ENCODE peak calls at places on chromosome 11, in ten cellular contexts. One of them, this sample, is unnamed.

GRCh38 chr11:61793084-61793828 is 545 bp downstream of the FEN1 start:
- DNase-seq in esophagus muscularis mucosa: no peak
- DNase-seq in neural progenitor cell: peak
- DNase-seq in kidney: no peak
- DNase-seq in Panc1: no peak
- DNase-seq in fibroblast of lung: no peak
- DNase-seq in astrocyte of the cerebellum: no peak
- DNase-seq in A549: peak
- DNase-seq in CD4-positive, alpha-beta T cell: no peak
- DNase-seq in HL-60: no peak
- DNase-seq in this sample: no peak

GRCh38 chr11:106398396-106399074 is 321.1 kb downstream of the AASDHPPT start:
- DNase-seq in esophagus muscularis mucosa: no peak
- DNase-seq in A549: peak
- DNase-seq in Panc1: no peak
- DNase-seq in astrocyte of the cerebellum: no peak
- DNase-seq in fibroblast of lung: peak
- DNase-seq in HL-60: no peak
- DNase-seq in neural progenitor cell: no peak
- DNase-seq in kidney: no peak
- DNase-seq in CD4-positive, alpha-beta T cell: no peak
- DNase-seq in this sample: peak

GRCh38 chr11:45141631-45142030 is 4.8 kb upstream of the PRDM11 start:
- DNase-seq in kidney: no peak
- DNase-seq in A549: no peak
- DNase-seq in CD4-positive, alpha-beta T cell: no peak
- DNase-seq in neural progenitor cell: no peak
- DNase-seq in fibroblast of lung: no peak
- DNase-seq in esophagus muscularis mucosa: peak
- DNase-seq in astrocyte of the cerebellum: no peak
- DNase-seq in Panc1: no peak
- DNase-seq in HL-60: no peak
- DNase-seq in this sample: no peak

GRCh38 chr11:12001152-12001551 is 7.3 kb downstream of the DKK3 start:
- DNase-seq in fibroblast of lung: no peak
- DNase-seq in HL-60: no peak
- DNase-seq in neural progenitor cell: no peak
- DNase-seq in esophagus muscularis mucosa: no peak
- DNase-seq in Panc1: no peak
- DNase-seq in A549: no peak
- DNase-seq in CD4-positive, alpha-beta T cell: no peak
- DNase-seq in astrocyte of the cerebellum: no peak
- DNase-seq in kidney: no peak
- DNase-seq in this sample: no peak

GRCh38 chr11:71200172-71200716 is 52.1 kb downstream of the SHANK2 start:
- DNase-seq in fibroblast of lung: no peak
- DNase-seq in esophagus muscularis mucosa: no peak
- DNase-seq in astrocyte of the cerebellum: no peak
- DNase-seq in kidney: no peak
- DNase-seq in HL-60: no peak
- DNase-seq in CD4-positive, alpha-beta T cell: no peak
- DNase-seq in A549: no peak
- DNase-seq in Panc1: peak
- DNase-seq in neural progenitor cell: no peak
- DNase-seq in this sample: no peak

GRCh38 chr11:134034496-134035381 is 34.1 kb upstream of the JAM3 start:
- DNase-seq in Panc1: no peak
- DNase-seq in kidney: no peak
- DNase-seq in astrocyte of the cerebellum: no peak
- DNase-seq in HL-60: no peak
- DNase-seq in A549: no peak
- DNase-seq in fibroblast of lung: no peak
- DNase-seq in CD4-positive, alpha-beta T cell: no peak
- DNase-seq in esophagus muscularis mucosa: no peak
- DNase-seq in neural progenitor cell: no peak
- DNase-seq in this sample: peak

GRCh38 chr11:69700278-69701140 is 3.3 kb downstream of the FGF19 start:
- DNase-seq in A549: peak
- DNase-seq in HL-60: no peak
- DNase-seq in astrocyte of the cerebellum: peak
- DNase-seq in kidney: peak
- DNase-seq in Panc1: no peak
- DNase-seq in neural progenitor cell: peak
- DNase-seq in CD4-positive, alpha-beta T cell: no peak
- DNase-seq in esophagus muscularis mucosa: no peak
- DNase-seq in fibroblast of lung: peak
- DNase-seq in this sample: peak

GRCh38 chr11:65445604-65446445 is 23.2 kb downstream of the NEAT1 start:
- DNase-seq in esophagus muscularis mucosa: no peak
- DNase-seq in astrocyte of the cerebellum: no peak
- DNase-seq in CD4-positive, alpha-beta T cell: no peak
- DNase-seq in neural progenitor cell: no peak
- DNase-seq in HL-60: no peak
- DNase-seq in fibroblast of lung: peak
- DNase-seq in kidney: peak
- DNase-seq in A549: no peak
- DNase-seq in Panc1: no peak
- DNase-seq in this sample: peak

GRCh38 chr11:68436985-68437926 is 23.3 kb upstream of the PPP6R3 start:
- DNase-seq in kidney: no peak
- DNase-seq in Panc1: peak
- DNase-seq in esophagus muscularis mucosa: no peak
- DNase-seq in A549: peak
- DNase-seq in neural progenitor cell: no peak
- DNase-seq in fibroblast of lung: peak
- DNase-seq in CD4-positive, alpha-beta T cell: no peak
- DNase-seq in HL-60: peak
- DNase-seq in astrocyte of the cerebellum: no peak
- DNase-seq in this sample: peak

GRCh38 chr11:71466358-71466757 is 13.4 kb downstream of the NADSYN1 start:
- DNase-seq in HL-60: no peak
- DNase-seq in kidney: peak
- DNase-seq in Panc1: no peak
- DNase-seq in esophagus muscularis mucosa: no peak
- DNase-seq in A549: no peak
- DNase-seq in CD4-positive, alpha-beta T cell: no peak
- DNase-seq in fibroblast of lung: no peak
- DNase-seq in neural progenitor cell: no peak
- DNase-seq in astrocyte of the cerebellum: no peak
- DNase-seq in this sample: no peak

GRCh38 chr11:58926251-58926650 is 13.0 kb upstream of the GLYATL1 start:
- DNase-seq in Panc1: no peak
- DNase-seq in HL-60: no peak
- DNase-seq in fibroblast of lung: peak
- DNase-seq in kidney: no peak
- DNase-seq in neural progenitor cell: no peak
- DNase-seq in esophagus muscularis mucosa: no peak
- DNase-seq in CD4-positive, alpha-beta T cell: no peak
- DNase-seq in A549: no peak
- DNase-seq in astrocyte of the cerebellum: no peak
- DNase-seq in this sample: no peak

GRCh38 chr11:90332415-90332814 is 109.6 kb upstream of the CHORDC1 start:
- DNase-seq in A549: no peak
- DNase-seq in kidney: no peak
- DNase-seq in Panc1: no peak
- DNase-seq in CD4-positive, alpha-beta T cell: no peak
- DNase-seq in HL-60: no peak
- DNase-seq in fibroblast of lung: no peak
- DNase-seq in astrocyte of the cerebellum: no peak
- DNase-seq in neural progenitor cell: no peak
- DNase-seq in esophagus muscularis mucosa: no peak
- DNase-seq in this sample: no peak

GRCh38 chr11:123594921-123595320 is 59.5 kb downstream of the SCN3B start:
- DNase-seq in Panc1: no peak
- DNase-seq in kidney: no peak
- DNase-seq in CD4-positive, alpha-beta T cell: no peak
- DNase-seq in HL-60: no peak
- DNase-seq in astrocyte of the cerebellum: no peak
- DNase-seq in neural progenitor cell: no peak
- DNase-seq in A549: no peak
- DNase-seq in esophagus muscularis mucosa: no peak
- DNase-seq in fibroblast of lung: no peak
- DNase-seq in this sample: no peak

GRCh38 chr11:111604392-111605009 is 2.3 kb downstream of the SIK2 start:
- DNase-seq in fibroblast of lung: peak
- DNase-seq in A549: peak
- DNase-seq in esophagus muscularis mucosa: no peak
- DNase-seq in CD4-positive, alpha-beta T cell: no peak
- DNase-seq in astrocyte of the cerebellum: peak
- DNase-seq in neural progenitor cell: peak
- DNase-seq in kidney: no peak
- DNase-seq in HL-60: no peak
- DNase-seq in Panc1: no peak
- DNase-seq in this sample: peak

GRCh38 chr11:108654994-108655631 is 9.8 kb upstream of the DDX10 start:
- DNase-seq in fibroblast of lung: peak
- DNase-seq in kidney: no peak
- DNase-seq in Panc1: peak
- DNase-seq in HL-60: no peak
- DNase-seq in esophagus muscularis mucosa: no peak
- DNase-seq in CD4-positive, alpha-beta T cell: no peak
- DNase-seq in neural progenitor cell: peak
- DNase-seq in A549: peak
- DNase-seq in astrocyte of the cerebellum: peak
- DNase-seq in this sample: peak
- TF ChIP-seq CTCF in fibroblast of lung: peak
- TF ChIP-seq CTCF in kidney: peak
- TF ChIP-seq CTCF in Panc1: peak
- TF ChIP-seq CTCF in HL-60: no peak
- TF ChIP-seq CTCF in esophagus muscularis mucosa: peak
- TF ChIP-seq CTCF in CD4-positive, alpha-beta T cell: peak
- TF ChIP-seq CTCF in neural progenitor cell: peak
- TF ChIP-seq CTCF in A549: peak
- TF ChIP-seq CTCF in astrocyte of the cerebellum: peak
- TF ChIP-seq CTCF in this sample: peak

DNA sequence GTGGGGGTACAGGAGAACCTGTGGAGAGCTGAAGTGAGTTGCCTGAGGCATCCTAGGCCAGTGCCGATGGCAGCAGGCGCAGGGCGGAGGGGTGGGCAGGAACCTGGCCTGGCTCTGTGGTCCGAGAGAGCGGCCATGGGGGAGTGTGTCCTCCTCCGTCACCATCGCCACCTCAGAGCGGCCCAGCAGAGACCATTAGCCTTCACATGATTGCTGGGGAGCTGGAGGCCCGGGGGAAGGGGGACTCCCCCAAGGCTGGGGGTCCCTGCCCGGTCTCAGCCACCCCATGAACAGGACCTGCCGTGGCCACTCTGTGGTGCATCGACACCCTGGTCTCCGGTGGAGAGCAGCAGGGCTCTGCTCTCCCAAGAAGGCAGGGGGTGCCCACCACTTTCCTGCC is 4.1 kb downstream of the OMP start:
- DNase-seq in neural progenitor cell: no peak
- DNase-seq in kidney: no peak
- DNase-seq in HL-60: no peak
- DNase-seq in A549: no peak
- DNase-seq in esophagus muscularis mucosa: no peak
- DNase-seq in astrocyte of the cerebellum: no peak
- DNase-seq in Panc1: no peak
- DNase-seq in fibroblast of lung: no peak
- DNase-seq in CD4-positive, alpha-beta T cell: no peak
- DNase-seq in this sample: no peak
- TF ChIP-seq CTCF in neural progenitor cell: no peak
- TF ChIP-seq CTCF in kidney: no peak
- TF ChIP-seq CTCF in HL-60: no peak
- TF ChIP-seq CTCF in A549: no peak
- TF ChIP-seq CTCF in esophagus muscularis mucosa: no peak
- TF ChIP-seq CTCF in astrocyte of the cerebellum: no peak
- TF ChIP-seq CTCF in Panc1: no peak
- TF ChIP-seq CTCF in fibroblast of lung: no peak
- TF ChIP-seq CTCF in CD4-positive, alpha-beta T cell: no peak
- TF ChIP-seq CTCF in this sample: no peak

GRCh38 chr11:67254768-67255167 is 11.5 kb upstream of the GRK2 start:
- DNase-seq in A549: no peak
- DNase-seq in CD4-positive, alpha-beta T cell: no peak
- DNase-seq in neural progenitor cell: no peak
- DNase-seq in HL-60: no peak
- DNase-seq in astrocyte of the cerebellum: no peak
- DNase-seq in esophagus muscularis mucosa: no peak
- DNase-seq in kidney: no peak
- DNase-seq in fibroblast of lung: no peak
- DNase-seq in Panc1: no peak
- DNase-seq in this sample: no peak

GRCh38 chr11:67250059-67251043 is 15.9 kb upstream of the GRK2 start:
- DNase-seq in CD4-positive, alpha-beta T cell: no peak
- DNase-seq in A549: no peak
- DNase-seq in Panc1: no peak
- DNase-seq in HL-60: no peak
- DNase-seq in fibroblast of lung: no peak
- DNase-seq in neural progenitor cell: no peak
- DNase-seq in astrocyte of the cerebellum: no peak
- DNase-seq in kidney: no peak
- DNase-seq in esophagus muscularis mucosa: no peak
- DNase-seq in this sample: no peak

GRCh38 chr11:67253872-67254624 is 12.2 kb upstream of the GRK2 start:
- DNase-seq in kidney: no peak
- DNase-seq in A549: no peak
- DNase-seq in esophagus muscularis mucosa: no peak
- DNase-seq in neural progenitor cell: no peak
- DNase-seq in astrocyte of the cerebellum: no peak
- DNase-seq in HL-60: no peak
- DNase-seq in CD4-positive, alpha-beta T cell: no peak
- DNase-seq in Panc1: no peak
- DNase-seq in fibroblast of lung: no peak
- DNase-seq in this sample: no peak

GRCh38 chr11:67251841-67252240 is 14.4 kb upstream of the GRK2 start:
- DNase-seq in kidney: no peak
- DNase-seq in CD4-positive, alpha-beta T cell: no peak
- DNase-seq in Panc1: no peak
- DNase-seq in astrocyte of the cerebellum: no peak
- DNase-seq in fibroblast of lung: no peak
- DNase-seq in A549: no peak
- DNase-seq in esophagus muscularis mucosa: no peak
- DNase-seq in neural progenitor cell: no peak
- DNase-seq in HL-60: no peak
- DNase-seq in this sample: no peak

GRCh38 chr11:67252831-67253239 is 13.4 kb upstream of the GRK2 start:
- DNase-seq in astrocyte of the cerebellum: no peak
- DNase-seq in A549: peak
- DNase-seq in HL-60: no peak
- DNase-seq in esophagus muscularis mucosa: no peak
- DNase-seq in Panc1: no peak
- DNase-seq in fibroblast of lung: peak
- DNase-seq in kidney: no peak
- DNase-seq in neural progenitor cell: peak
- DNase-seq in CD4-positive, alpha-beta T cell: peak
- DNase-seq in this sample: peak
- TF ChIP-seq CTCF in astrocyte of the cerebellum: peak
- TF ChIP-seq CTCF in A549: peak
- TF ChIP-seq CTCF in HL-60: peak
- TF ChIP-seq CTCF in esophagus muscularis mucosa: no peak
- TF ChIP-seq CTCF in Panc1: peak
- TF ChIP-seq CTCF in fibroblast of lung: peak
- TF ChIP-seq CTCF in kidney: peak
- TF ChIP-seq CTCF in neural progenitor cell: peak
- TF ChIP-seq CTCF in CD4-positive, alpha-beta T cell: peak
- TF ChIP-seq CTCF in this sample: peak

DNA sequence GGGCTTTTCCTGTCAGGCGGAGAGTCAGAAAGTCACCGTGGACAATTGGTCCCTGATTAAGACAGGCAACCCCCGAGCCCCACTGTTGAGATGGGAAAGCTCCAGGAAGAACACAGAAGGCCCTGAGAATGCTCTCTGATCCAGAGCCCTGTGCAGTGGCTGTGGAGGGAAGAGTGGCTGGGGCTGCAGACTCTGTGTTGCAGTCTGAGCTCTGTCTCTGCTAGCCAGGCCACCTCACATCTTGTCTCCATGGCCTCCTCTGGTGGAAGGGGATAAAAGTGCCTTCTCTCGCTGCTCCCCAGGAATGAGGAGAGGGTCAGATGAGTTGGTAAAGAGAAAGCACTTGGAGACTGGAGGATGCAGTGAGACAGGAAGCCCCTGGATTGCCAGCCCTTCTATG is 141.2 kb downstream of the CEP164 start:
- DNase-seq in astrocyte of the cerebellum: no peak
- DNase-seq in esophagus muscularis mucosa: no peak
- DNase-seq in fibroblast of lung: no peak
- DNase-seq in Panc1: no peak
- DNase-seq in neural progenitor cell: no peak
- DNase-seq in A549: no peak
- DNase-seq in HL-60: no peak
- DNase-seq in kidney: no peak
- DNase-seq in CD4-positive, alpha-beta T cell: no peak
- DNase-seq in this sample: no peak
- TF ChIP-seq CTCF in astrocyte of the cerebellum: no peak
- TF ChIP-seq CTCF in esophagus muscularis mucosa: no peak
- TF ChIP-seq CTCF in fibroblast of lung: no peak
- TF ChIP-seq CTCF in Panc1: no peak
- TF ChIP-seq CTCF in neural progenitor cell: no peak
- TF ChIP-seq CTCF in A549: no peak
- TF ChIP-seq CTCF in HL-60: no peak
- TF ChIP-seq CTCF in kidney: no peak
- TF ChIP-seq CTCF in CD4-positive, alpha-beta T cell: no peak
- TF ChIP-seq CTCF in this sample: no peak

This sample was measured in HFFc6.